ENCODE peak calls at places on chromosomes 4 and X, in four cellular contexts. D, S, O and Y are unnamed samples.

GRCh38 chr4:121448231-121448630 is 67.4 kb upstream of the QRFPR start:
- DNase-seq in D (no peak), S (no peak), O (no peak), Y (no peak)

GRCh38 chr4:131370846-131371245 is 1778.2 kb upstream of the PCDH10 start:
- DNase-seq in D (no peak), S (no peak), O (no peak), Y (no peak)

GRCh38 chrX:24298191-24298590 is 15.7 kb downstream of the SUPT20HL2 start:
- DNase-seq in D (no peak), S (no peak), O (no peak), Y (no peak)

GRCh38 chr4:53986062-53986461 is 78.3 kb downstream of the CHIC2 start:
- DNase-seq in D (no peak), S (no peak), O (no peak), Y (no peak)

GRCh38 chr4:28772066-28772465 is 1911.4 kb downstream of the STIM2 start:
- DNase-seq in D (no peak), S (no peak), O (no peak), Y (no peak)

GRCh38 chr4:5009796-5010195 is 9.5 kb downstream of the CYTL1 start:
- DNase-seq in D (no peak), S (no peak), O (no peak), Y (no peak)

GRCh38 chrX:41491267-41492004 is 44.3 kb downstream of the NYX start:
- DNase-seq in D (no peak), S (no peak), O (no peak), Y (no peak)

GRCh38 chr4:105990933-105991332 is 95.7 kb downstream of the NPNT start:
- DNase-seq in D (no peak), S (no peak), O (no peak), Y (no peak)

GRCh38 chrX:3548743-3549441 is 164.6 kb downstream of the PRKX start:
- DNase-seq in D (no peak), S (no peak), O (no peak), Y (peak)

GRCh38 chrX:1244164-1245076 is 24.2 kb upstream of the CSF2RA start:
- DNase-seq in D (no peak), S (no peak), O (no peak), Y (peak)

GRCh38 chr4:28444886-28445496 is 1584.3 kb downstream of the STIM2 start:
- DNase-seq in D (no peak), S (no peak), O (no peak), Y (no peak)

GRCh38 chr4:36243355-36244256 is 708 bp downstream of the ARAP2 start:
- DNase-seq in D (no peak), S (no peak), O (no peak), Y (no peak)

GRCh38 chr4:88018471-88018870 is 11.0 kb downstream of the PKD2 start:
- DNase-seq in D (no peak), S (no peak), O (no peak), Y (peak)

DNA sequence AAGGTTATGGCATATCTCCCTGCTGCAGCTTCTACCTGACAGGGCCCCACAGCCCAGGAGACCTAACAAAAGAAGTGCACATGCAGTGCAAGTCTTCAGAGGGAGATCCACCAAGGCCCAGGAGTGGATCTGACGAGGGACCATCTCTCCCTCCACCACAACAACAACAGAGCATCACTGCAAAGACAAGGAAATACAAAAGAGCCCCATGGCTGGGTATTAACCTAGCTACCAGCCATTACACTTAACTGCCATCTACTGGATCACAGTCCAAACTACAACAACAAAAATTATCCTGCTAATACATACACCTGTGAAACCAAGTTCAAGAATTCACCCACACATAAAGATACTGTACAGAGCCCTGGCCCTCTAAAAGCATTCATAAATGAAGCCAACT is 280.2 kb upstream of the SLC7A11 start:
- DNase-seq in D (no peak), S (no peak), O (no peak), Y (no peak)
- TF ChIP-seq SPI1 in D (no peak), S (no peak), O (no peak), Y (no peak)

DNA sequence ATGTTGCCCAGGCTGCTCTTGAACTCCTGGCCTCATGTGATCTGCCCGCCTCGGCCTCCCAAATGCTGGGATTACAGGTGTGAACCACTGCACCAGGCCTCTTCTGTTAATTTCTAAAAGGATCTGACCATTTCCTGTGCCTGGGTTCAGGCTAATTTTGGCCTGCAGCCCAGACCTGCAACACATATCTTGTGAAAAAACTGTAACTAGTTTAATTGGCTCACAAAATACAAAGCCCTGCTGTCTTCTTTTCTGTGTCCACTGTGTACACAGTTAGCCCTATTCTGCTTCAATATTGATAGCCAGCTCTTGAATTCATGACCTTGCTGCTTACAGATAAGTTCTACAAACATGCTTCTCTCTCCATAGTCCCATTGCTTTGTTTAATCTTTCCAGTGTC is 753.5 kb downstream of the PDHA2 start:
- DNase-seq in D (no peak), S (no peak), O (no peak), Y (no peak)
- TF ChIP-seq SPI1 in D (no peak), S (no peak), O (no peak), Y (no peak)

GRCh38 chr4:148273501-148273986 is 168.7 kb downstream of the NR3C2 start:
- DNase-seq in D (no peak), S (no peak), O (no peak), Y (no peak)
- TF ChIP-seq SPI1 in D (no peak), S (no peak), O (no peak), Y (no peak)

GRCh38 chr4:171812377-171813194 is 618 bp upstream of the GALNTL6 start:
- DNase-seq in D (peak), S (no peak), O (peak), Y (no peak)
- TF ChIP-seq SPI1 in D (no peak), S (no peak), O (no peak), Y (no peak)